ENCODE peak calls at places on chromosomes 3 and 15, in four cellular contexts. I is K562, D is HL-60, S is GM12878. V is an unnamed sample.

GRCh38 chr3:172591171-172591605 is 68.0 kb upstream of the TNFSF10 start:
- DNase-seq in I (no peak), D (no peak), S (no peak), V (no peak)

GRCh38 chr3:24185738-24186384 is 240.8 kb downstream of the NR1D2 start:
- DNase-seq in I (peak), D (no peak), S (no peak), V (peak)

GRCh38 chr3:16050641-16051467 is 123.6 kb upstream of the GALNT15 start:
- DNase-seq in I (no peak), D (peak), S (no peak), V (no peak)

GRCh38 chr15:57949374-57949938 is 116.1 kb downstream of the ALDH1A2 start:
- DNase-seq in I (no peak), D (no peak), S (no peak), V (no peak)

GRCh38 chr3:43362961-43363360 is 76.6 kb downstream of the SNRK start:
- DNase-seq in I (no peak), D (no peak), S (no peak), V (no peak)

GRCh38 chr3:193863657-193864323 is 270.8 kb downstream of the OPA1 start:
- DNase-seq in I (no peak), D (no peak), S (no peak), V (no peak)

GRCh38 chr3:186164696-186165095 is 55.8 kb upstream of the ETV5 start:
- DNase-seq in I (no peak), D (no peak), S (no peak), V (no peak)

GRCh38 chr3:194141415-194142155 is 5.6 kb downstream of the HES1 start:
- DNase-seq in I (peak), D (peak), S (no peak), V (peak)

GRCh38 chr15:87597346-87598052 is 659.0 kb downstream of the NTRK3 start:
- DNase-seq in I (peak), D (no peak), S (no peak), V (no peak)

GRCh38 chr3:187616307-187616939 is 53.8 kb downstream of the SST start:
- DNase-seq in I (peak), D (no peak), S (no peak), V (peak)

GRCh38 chr3:13069495-13069894 is 3.7 kb downstream of the IQSEC1 start:
- DNase-seq in I (no peak), D (no peak), S (peak), V (peak)

GRCh38 chr15:56736308-56736707 is 3.0 kb upstream of the ZNF280D start:
- DNase-seq in I (no peak), D (no peak), S (no peak), V (no peak)

GRCh38 chr3:14787630-14788029 is 31.1 kb upstream of the FGD5 start:
- DNase-seq in I (no peak), D (no peak), S (no peak), V (no peak)

GRCh38 chr15:58743161-58743502 is 6.4 kb downstream of the ADAM10 start:
- DNase-seq in I (no peak), D (no peak), S (no peak), V (no peak)

GRCh38 chr15:88649286-88649733 is 10.5 kb downstream of the ISG20 start:
- DNase-seq in I (no peak), D (no peak), S (no peak), V (peak)

GRCh38 chr3:9499455-9500107 is 54.0 kb downstream of the LHFPL4 start:
- DNase-seq in I (no peak), D (no peak), S (no peak), V (no peak)

GRCh38 chr3:12308517-12308916 is 19.6 kb downstream of the PPARG start:
- DNase-seq in I (no peak), D (peak), S (peak), V (no peak)

GRCh38 chr3:189419022-189419421 is 212.2 kb upstream of the TP63 start:
- DNase-seq in I (no peak), D (no peak), S (no peak), V (no peak)

GRCh38 chr3:127990051-127990450 is 62.2 kb upstream of the SEC61A1 start:
- DNase-seq in I (no peak), D (no peak), S (no peak), V (no peak)

GRCh38 chr15:51828621-51829359 is 663 bp upstream of the TMOD3 start:
- DNase-seq in I (peak), D (no peak), S (no peak), V (no peak)

GRCh38 chr3:120274739-120275167 is 10.3 kb downstream of the GPR156 start:
- DNase-seq in I (no peak), D (no peak), S (no peak), V (no peak)

GRCh38 chr15:76903251-76903681 is 1.9 kb downstream of the SCAPER start:
- DNase-seq in I (no peak), D (no peak), S (peak), V (no peak)

GRCh38 chr3:129429597-129429996 is 1.2 kb upstream of the EFCAB12 start:
- DNase-seq in I (no peak), D (no peak), S (no peak), V (no peak)

GRCh38 chr15:37789881-37790280 is 144.6 kb upstream of the TMCO5A start:
- DNase-seq in I (no peak), D (no peak), S (no peak), V (no peak)

GRCh38 chr15:100570282-100570681 is 31.7 kb downstream of the LINS1 start:
- DNase-seq in I (peak), D (no peak), S (no peak), V (no peak)

GRCh38 chr3:113912551-113913246 is 35.1 kb upstream of the ZDHHC23 start:
- DNase-seq in I (peak), D (no peak), S (peak), V (peak)

GRCh38 chr3:128166971-128167453 is 13.7 kb downstream of the EEFSEC start:
- DNase-seq in I (no peak), D (no peak), S (no peak), V (no peak)

GRCh38 chr3:187913617-187914033 is 168.4 kb upstream of the BCL6 start:
- DNase-seq in I (no peak), D (no peak), S (no peak), V (no peak)

GRCh38 chr3:172038823-172039222 is 555 bp upstream of the FNDC3B start:
- DNase-seq in I (no peak), D (no peak), S (no peak), V (no peak)

GRCh38 chr15:33022629-33023028 is 171.9 kb downstream of the FMN1 start:
- DNase-seq in I (no peak), D (no peak), S (no peak), V (no peak)

GRCh38 chr15:65930134-65930533 is 60.8 kb downstream of the RAB11A start:
- DNase-seq in I (no peak), D (no peak), S (no peak), V (no peak)

GRCh38 chr3:168096210-168096795 is 579 bp upstream of the GOLIM4 start:
- DNase-seq in I (peak), D (no peak), S (peak), V (peak)

GRCh38 chr3:16498130-16498890 is 15.2 kb downstream of the RFTN1 start:
- DNase-seq in I (no peak), D (no peak), S (no peak), V (no peak)

GRCh38 chr3:141250828-141251227 is 19.2 kb downstream of the PXYLP1 start:
- DNase-seq in I (no peak), D (no peak), S (no peak), V (no peak)

GRCh38 chr3:16136042-16136441 is 38.4 kb upstream of the GALNT15 start:
- DNase-seq in I (no peak), D (no peak), S (no peak), V (no peak)

DNA sequence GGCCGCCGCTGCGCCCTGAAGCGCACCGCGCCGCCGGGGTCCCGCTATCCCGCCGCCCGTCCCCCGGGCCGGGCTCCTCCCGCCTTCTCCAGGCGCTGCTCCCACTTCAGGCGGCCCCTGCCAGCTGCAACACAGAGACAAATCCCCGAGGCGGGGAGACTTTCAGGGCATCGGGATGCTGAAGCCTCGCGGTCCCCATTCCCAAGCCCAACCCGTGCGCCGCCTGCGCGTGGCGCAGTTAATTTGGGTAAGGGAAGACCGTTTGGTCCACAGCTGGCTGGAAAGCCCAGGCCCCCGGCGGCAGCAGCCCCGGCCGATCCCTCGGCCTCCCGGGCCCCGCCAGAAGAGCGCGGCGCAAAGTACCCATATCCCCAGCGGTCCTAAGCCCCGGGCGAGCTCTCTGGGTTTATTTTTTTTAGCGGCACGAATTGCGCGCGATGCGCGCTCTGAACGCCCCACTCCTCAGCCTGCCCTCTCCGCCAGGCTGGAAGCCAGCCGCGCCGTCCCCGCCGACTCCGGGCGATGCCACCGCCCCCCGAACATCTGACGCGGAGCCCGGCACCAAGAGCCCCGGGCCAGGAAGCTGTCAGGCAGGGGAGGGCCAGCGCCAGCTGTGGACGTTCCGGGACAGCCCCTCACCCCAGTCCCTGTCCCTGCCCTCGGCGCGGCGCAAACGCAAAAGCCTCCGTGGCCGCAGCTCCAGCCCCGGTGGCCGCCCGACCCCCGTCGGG is 517 bp downstream of the FBN1 start:
- DNase-seq in I (no peak), D (no peak), S (no peak), V (peak)
- TF ChIP-seq SPI1 in I (no peak), D (no peak), S (no peak), V (no peak)

GRCh38 chr3:177835008-177835407 is 637.7 kb upstream of the TBL1XR1 start:
- DNase-seq in I (no peak), D (no peak), S (no peak), V (no peak)
- TF ChIP-seq SPI1 in I (no peak), D (no peak), S (no peak), V (no peak)

GRCh38 chr15:67981118-67981685 is 72.9 kb upstream of the PIAS1 start:
- DNase-seq in I (no peak), D (no peak), S (no peak), V (no peak)

GRCh38 chr15:67979281-67979680 is 74.8 kb upstream of the PIAS1 start:
- DNase-seq in I (no peak), D (no peak), S (no peak), V (no peak)

GRCh38 chr15:67973846-67974245 is 80.3 kb upstream of the PIAS1 start:
- DNase-seq in I (no peak), D (no peak), S (no peak), V (no peak)

GRCh38 chr15:67980171-67980570 is 73.9 kb upstream of the PIAS1 start:
- DNase-seq in I (no peak), D (no peak), S (no peak), V (no peak)

DNA sequence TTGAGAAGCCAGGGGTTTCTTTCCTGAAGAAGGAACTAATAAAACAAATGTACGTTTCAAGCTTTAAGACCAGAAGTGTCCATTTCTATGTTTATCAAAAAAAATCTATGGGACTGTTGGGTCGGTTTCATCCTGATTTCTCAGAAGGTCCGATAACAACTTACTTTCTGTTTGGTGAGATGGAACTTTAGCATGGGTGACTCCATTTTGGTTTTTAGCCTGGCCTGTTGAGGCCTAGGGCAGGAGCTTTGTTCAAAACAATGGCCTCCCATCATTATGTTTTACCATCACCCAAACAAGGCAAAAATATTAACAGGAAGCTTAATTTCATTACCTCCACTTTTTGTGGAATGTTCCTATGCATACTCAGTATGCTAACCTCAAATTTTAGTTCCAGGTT is 76.4 kb upstream of the PIAS1 start:
- DNase-seq in I (no peak), D (no peak), S (no peak), V (no peak)
- TF ChIP-seq SPI1 in I (no peak), D (no peak), S (no peak), V (no peak)

GRCh38 chr3:69065318-69065964 is 13.3 kb upstream of the TMF1 start:
- DNase-seq in I (no peak), D (no peak), S (no peak), V (no peak)
- TF ChIP-seq SPI1 in I (no peak), D (no peak), S (no peak), V (no peak)

V was measured in GM12891.